ENCODE peak calls at places on chromosome 22, in six cellular contexts. M is activated CD4-positive, alpha-beta T cell treated with anti-CD3 and anti-CD28 coated beads for 48 hours; V is SJSA1; J is pancreas; N is fibroblast of lung; B is RWPE1. R is an unnamed sample.

GRCh38 chr22:46061124-46061410 is 84.1 kb upstream of the WNT7B start:
- DNase-seq in B (no peak), N (no peak), J (no peak), M (no peak), V (no peak), R (no peak)

GRCh38 chr22:46090631-46091201 is 59.6 kb upstream of the PPARA start:
- DNase-seq in M (no peak), N (peak), J (peak), V (no peak), B (no peak), R (no peak)

GRCh38 chr22:24054356-24054755 is 43.3 kb downstream of the CABIN1 start:
- DNase-seq in V (no peak), M (no peak), J (no peak), N (peak), B (no peak), R (no peak)

GRCh38 chr22:46798041-46798365 is 35.6 kb downstream of the TBC1D22A start:
- DNase-seq in N (no peak), J (no peak), V (no peak), B (no peak), M (no peak), R (no peak)

GRCh38 chr22:17131686-17132085 is 10.5 kb upstream of the TMEM121B start:
- DNase-seq in V (no peak), B (no peak), M (no peak), N (no peak), J (no peak), R (no peak)

GRCh38 chr22:19605508-19606331 is 81.5 kb upstream of the CLDN5 start:
- DNase-seq in B (no peak), V (no peak), J (no peak), N (no peak), M (no peak), R (no peak)

GRCh38 chr22:38012604-38013072 is 28.3 kb upstream of the SOX10 start:
- DNase-seq in M (no peak), V (no peak), J (no peak), B (no peak), N (peak), R (peak)

GRCh38 chr22:38755155-38755910 is 465 bp downstream of the SUN2 start:
- DNase-seq in N (peak), J (peak), B (peak), M (peak), V (peak), R (peak)

GRCh38 chr22:46965552-46966494 is 203.4 kb downstream of the TBC1D22A start:
- DNase-seq in V (no peak), N (peak), J (no peak), M (no peak), B (no peak), R (no peak)

GRCh38 chr22:31046591-31047226 is 34.4 kb upstream of the SMTN start:
- DNase-seq in M (no peak), V (no peak), J (no peak), N (no peak), B (no peak), R (no peak)

GRCh38 chr22:43411040-43411919 is 534 bp upstream of the MPPED1 start:
- DNase-seq in N (no peak), J (no peak), M (no peak), B (no peak), V (no peak), R (no peak)

GRCh38 chr22:32794449-32795213 is 6.9 kb upstream of the TIMP3 start:
- DNase-seq in V (no peak), J (no peak), M (no peak), N (peak), B (no peak), R (no peak)

GRCh38 chr22:24059793-24060192 is 48.7 kb downstream of the CABIN1 start:
- DNase-seq in V (no peak), J (no peak), B (no peak), M (no peak), N (no peak), R (no peak)

GRCh38 chr22:36021649-36022048 is 7.0 kb downstream of the RBFOX2 start:
- DNase-seq in M (no peak), B (no peak), V (no peak), J (no peak), N (no peak), R (no peak)

GRCh38 chr22:24442352-24442744 is 14.9 kb downstream of the ADORA2A start:
- DNase-seq in B (no peak), M (no peak), V (no peak), J (no peak), N (no peak), R (no peak)

R was measured in RKO.